ENCODE peak calls at places on chromosome 12, in four cellular contexts. X is activated T-cell treated with anti-CD3 and anti-CD28 coated beads, Interleukin-2, amount 50 U/mL, for 24 hours; M is choroid plexus epithelial cell; W is progenitor cell of endocrine pancreas. G is an unnamed sample.

GRCh38 chr12:12925383-12925782 is 26.6 kb downstream of the GPRC5D start:
- DNase-seq in M (no peak), X (no peak), W (no peak), G (no peak)

GRCh38 chr12:102631274-102631673 is 150.9 kb upstream of the IGF1 start:
- DNase-seq in X (no peak), M (peak), W (no peak), G (peak)

GRCh38 chr12:106984588-106985137 is 2.3 kb downstream of the MTERF2 start:
- DNase-seq in W (no peak), X (no peak), M (no peak), G (no peak)

GRCh38 chr12:52308807-52309425 is 12.3 kb downstream of the KRT83 start:
- DNase-seq in M (no peak), X (no peak), W (no peak), G (no peak)

GRCh38 chr12:75790219-75790618 is 241.4 kb downstream of the PHLDA1 start:
- DNase-seq in W (no peak), X (no peak), M (no peak), G (no peak)

GRCh38 chr12:64400041-64400440 is 4.2 kb upstream of the XPOT start:
- DNase-seq in W (no peak), M (peak), X (no peak), G (peak)

GRCh38 chr12:79300199-79300568 is 390.6 kb downstream of the PAWR start:
- DNase-seq in X (no peak), W (no peak), M (peak), G (peak)

GRCh38 chr12:12606793-12607589 is 4.7 kb upstream of the CREBL2 start:
- DNase-seq in W (no peak), M (peak), X (no peak), G (peak)

GRCh38 chr12:80681786-80682185 is 25.6 kb upstream of the MYF6 start:
- DNase-seq in W (no peak), X (no peak), M (no peak), G (no peak)

GRCh38 chr12:113407931-113408585 is 4.4 kb upstream of the SDS start:
- DNase-seq in X (no peak), W (no peak), M (peak), G (peak)

GRCh38 chr12:98595152-98595988 is 1.9 kb downstream of the SLC25A3 start:
- DNase-seq in W (no peak), M (peak), X (no peak), G (peak)

GRCh38 chr12:19402743-19403400 is 36.4 kb upstream of the AEBP2 start:
- DNase-seq in X (no peak), M (peak), W (no peak), G (peak)

GRCh38 chr12:53388932-53389331 is 9.0 kb downstream of the SP1 start:
- DNase-seq in W (no peak), M (no peak), X (peak), G (no peak)

GRCh38 chr12:103882861-103883596 is 42.0 kb upstream of the NT5DC3 start:
- DNase-seq in M (no peak), W (no peak), X (no peak), G (peak)

GRCh38 chr12:64036414-64036813 is 185.7 kb downstream of the KICS2 start:
- DNase-seq in M (no peak), X (no peak), W (no peak), G (no peak)

GRCh38 chr12:114443607-114444421 is 37.9 kb upstream of the TBX5 start:
- DNase-seq in X (no peak), M (no peak), W (no peak), G (no peak)

GRCh38 chr12:45728625-45729232 is 777 bp upstream of the ARID2 start:
- DNase-seq in M (peak), W (peak), X (peak), G (peak)

GRCh38 chr12:31120392-31121008 is 46.8 kb downstream of the DDX11 start:
- DNase-seq in M (no peak), X (no peak), W (no peak), G (no peak)

GRCh38 chr12:131381716-131382430 is 329.0 kb upstream of the SFSWAP start:
- DNase-seq in X (no peak), W (no peak), M (no peak), G (no peak)

GRCh38 chr12:131211279-131211938 is 257.7 kb downstream of the ADGRD1 start:
- DNase-seq in X (peak), M (no peak), W (no peak), G (no peak)

GRCh38 chr12:121610239-121611149 is 15.8 kb upstream of the ORAI1 start:
- DNase-seq in X (no peak), M (peak), W (no peak), G (peak)

GRCh38 chr12:20142956-20143355 is 225.4 kb upstream of the PDE3A start:
- DNase-seq in X (no peak), W (no peak), M (peak), G (no peak)

GRCh38 chr12:77099799-77100198 is 34.4 kb upstream of the E2F7 start:
- DNase-seq in W (no peak), M (no peak), X (no peak), G (no peak)

GRCh38 chr12:78914859-78915331 is 50.3 kb downstream of the SYT1 start:
- DNase-seq in X (no peak), M (no peak), W (no peak), G (no peak)

GRCh38 chr12:92561543-92561899 is 141.3 kb upstream of the PLEKHG7 start:
- DNase-seq in M (peak), W (no peak), X (no peak), G (peak)

GRCh38 chr12:49824886-49825285 is 3.3 kb downstream of the NCKAP5L start:
- DNase-seq in W (no peak), X (no peak), M (peak), G (peak)

GRCh38 chr12:26062566-26062965 is 62.3 kb downstream of the BHLHE41 start:
- DNase-seq in X (no peak), M (peak), W (no peak), G (peak)

G was measured in iris pigment epithelial cell.